ENCODE peak calls at places on chromosomes 6 and 20, in four cellular contexts. One of them, this sample, is unnamed.

GRCh38 chr6:53042112-53042511 is 23.1 kb upstream of the FBXO9 start:
- DNase-seq in mesendoderm: no peak
- DNase-seq in mesenchymal stem cell: peak
- DNase-seq in IMR-90: peak
- DNase-seq in this sample: no peak

GRCh38 chr6:84816196-84816745 is 51.9 kb upstream of the TBX18 start:
- DNase-seq in mesendoderm: no peak
- DNase-seq in mesenchymal stem cell: no peak
- DNase-seq in IMR-90: no peak
- DNase-seq in this sample: no peak

GRCh38 chr20:52682271-52682670 is 289.9 kb upstream of the TSHZ2 start:
- DNase-seq in mesendoderm: no peak
- DNase-seq in mesenchymal stem cell: no peak
- DNase-seq in IMR-90: no peak
- DNase-seq in this sample: no peak

GRCh38 chr6:128806274-128806673 is 76.7 kb upstream of the LAMA2 start:
- DNase-seq in mesendoderm: no peak
- DNase-seq in mesenchymal stem cell: peak
- DNase-seq in IMR-90: no peak
- DNase-seq in this sample: no peak

GRCh38 chr20:44733341-44734069 is 12.2 kb upstream of the KCNK15 start:
- DNase-seq in mesendoderm: peak
- DNase-seq in mesenchymal stem cell: peak
- DNase-seq in IMR-90: peak
- DNase-seq in this sample: peak

GRCh38 chr6:29589423-29590048 is 4.6 kb downstream of the OR2H2 start:
- DNase-seq in mesendoderm: peak
- DNase-seq in mesenchymal stem cell: peak
- DNase-seq in IMR-90: peak
- DNase-seq in this sample: peak

GRCh38 chr6:67639161-67639560 is 995.9 kb upstream of the ADGRB3 start:
- DNase-seq in mesendoderm: no peak
- DNase-seq in mesenchymal stem cell: no peak
- DNase-seq in IMR-90: no peak
- DNase-seq in this sample: no peak

GRCh38 chr20:37426978-37427377 is 81.0 kb downstream of the SRC start:
- DNase-seq in mesendoderm: no peak
- DNase-seq in mesenchymal stem cell: no peak
- DNase-seq in IMR-90: no peak
- DNase-seq in this sample: no peak

GRCh38 chr20:62603021-62603906 is 39.0 kb upstream of the SLCO4A1 start:
- DNase-seq in mesendoderm: no peak
- DNase-seq in mesenchymal stem cell: no peak
- DNase-seq in IMR-90: peak
- DNase-seq in this sample: no peak

GRCh38 chr20:25052255-25053206 is 5.4 kb downstream of the ACSS1 start:
- DNase-seq in mesendoderm: no peak
- DNase-seq in mesenchymal stem cell: no peak
- DNase-seq in IMR-90: no peak
- DNase-seq in this sample: no peak

GRCh38 chr6:139982652-139983051 is 608.2 kb upstream of the CITED2 start:
- DNase-seq in mesendoderm: peak
- DNase-seq in mesenchymal stem cell: peak
- DNase-seq in IMR-90: peak
- DNase-seq in this sample: no peak

GRCh38 chr20:17841751-17842191 is 126.8 kb downstream of the SNX5 start:
- DNase-seq in mesendoderm: no peak
- DNase-seq in mesenchymal stem cell: peak
- DNase-seq in IMR-90: peak
- DNase-seq in this sample: no peak

GRCh38 chr20:31819083-31819784 is at the start of gene MYLK2:
- DNase-seq in mesendoderm: no peak
- DNase-seq in mesenchymal stem cell: no peak
- DNase-seq in IMR-90: no peak
- DNase-seq in this sample: no peak

GRCh38 chr6:167932468-167933276 is 64.8 kb upstream of the KIF25 start:
- DNase-seq in mesendoderm: no peak
- DNase-seq in mesenchymal stem cell: no peak
- DNase-seq in IMR-90: no peak
- DNase-seq in this sample: no peak

GRCh38 chr20:64111841-64112641 is 4.7 kb upstream of the NPBWR2 start:
- DNase-seq in mesendoderm: no peak
- DNase-seq in mesenchymal stem cell: no peak
- DNase-seq in IMR-90: no peak
- DNase-seq in this sample: no peak

GRCh38 chr6:82980086-82980485 is 85.6 kb downstream of the UBE3D start:
- DNase-seq in mesendoderm: no peak
- DNase-seq in mesenchymal stem cell: peak
- DNase-seq in IMR-90: peak
- DNase-seq in this sample: no peak

GRCh38 chr6:80789912-80790635 is 683.6 kb downstream of the BCKDHB start:
- DNase-seq in mesendoderm: no peak
- DNase-seq in mesenchymal stem cell: peak
- DNase-seq in IMR-90: peak
- DNase-seq in this sample: no peak

GRCh38 chr6:166318649-166319600 is 10.7 kb upstream of the PRR18 start:
- DNase-seq in mesendoderm: peak
- DNase-seq in mesenchymal stem cell: no peak
- DNase-seq in IMR-90: no peak
- DNase-seq in this sample: no peak

GRCh38 chr6:105608711-105609374 is 206.0 kb upstream of the PREP start:
- DNase-seq in mesendoderm: peak
- DNase-seq in mesenchymal stem cell: peak
- DNase-seq in IMR-90: peak
- DNase-seq in this sample: no peak

GRCh38 chr6:159067334-159067733 is 22.5 kb upstream of the TAGAP start:
- DNase-seq in mesendoderm: no peak
- DNase-seq in mesenchymal stem cell: no peak
- DNase-seq in IMR-90: no peak
- DNase-seq in this sample: no peak

GRCh38 chr6:56862415-56863175 is 92.3 kb upstream of the BEND6 start:
- DNase-seq in mesendoderm: no peak
- DNase-seq in mesenchymal stem cell: peak
- DNase-seq in IMR-90: peak
- DNase-seq in this sample: no peak

GRCh38 chr6:124747336-124747735 is 214.9 kb upstream of the RNF217 start:
- DNase-seq in mesendoderm: no peak
- DNase-seq in mesenchymal stem cell: no peak
- DNase-seq in IMR-90: no peak
- DNase-seq in this sample: no peak

GRCh38 chr6:33840064-33840926 is 36.5 kb upstream of the MLN start:
- DNase-seq in mesendoderm: peak
- DNase-seq in mesenchymal stem cell: peak
- DNase-seq in IMR-90: peak
- DNase-seq in this sample: no peak

GRCh38 chr6:85436408-85436807 is 13.5 kb upstream of the NT5E start:
- DNase-seq in mesendoderm: no peak
- DNase-seq in mesenchymal stem cell: no peak
- DNase-seq in IMR-90: peak
- DNase-seq in this sample: no peak

GRCh38 chr6:11532097-11532496 is 5.5 kb upstream of the TMEM170B start:
- DNase-seq in mesendoderm: no peak
- DNase-seq in mesenchymal stem cell: peak
- DNase-seq in IMR-90: no peak
- DNase-seq in this sample: no peak

GRCh38 chr20:1415667-1416468 is 23.0 kb upstream of the FKBP1A start:
- DNase-seq in mesendoderm: peak
- DNase-seq in mesenchymal stem cell: peak
- DNase-seq in IMR-90: peak
- DNase-seq in this sample: no peak

GRCh38 chr6:3500262-3501001 is 43.6 kb upstream of the SLC22A23 start:
- DNase-seq in mesendoderm: no peak
- DNase-seq in mesenchymal stem cell: peak
- DNase-seq in IMR-90: peak
- DNase-seq in this sample: no peak

GRCh38 chr6:136945072-136945471 is 23.0 kb downstream of the SLC35D3 start:
- DNase-seq in mesendoderm: no peak
- DNase-seq in mesenchymal stem cell: no peak
- DNase-seq in IMR-90: no peak
- DNase-seq in this sample: no peak

GRCh38 chr6:44725070-44725469 is 337.6 kb downstream of the CDC5L start:
- DNase-seq in mesendoderm: no peak
- DNase-seq in mesenchymal stem cell: peak
- DNase-seq in IMR-90: no peak
- DNase-seq in this sample: no peak

GRCh38 chr20:39899881-39900280 is 789.2 kb downstream of the MAFB start:
- DNase-seq in mesendoderm: no peak
- DNase-seq in mesenchymal stem cell: no peak
- DNase-seq in IMR-90: no peak
- DNase-seq in this sample: no peak

GRCh38 chr6:95574811-95575210 is 2.5 kb upstream of the MANEA start:
- DNase-seq in mesendoderm: no peak
- DNase-seq in mesenchymal stem cell: peak
- DNase-seq in IMR-90: peak
- DNase-seq in this sample: no peak

GRCh38 chr6:128903715-128904114 is 20.8 kb downstream of the LAMA2 start:
- DNase-seq in mesendoderm: peak
- DNase-seq in mesenchymal stem cell: no peak
- DNase-seq in IMR-90: no peak
- DNase-seq in this sample: no peak

GRCh38 chr6:11426571-11426970 is 111.0 kb upstream of the TMEM170B start:
- DNase-seq in mesendoderm: no peak
- DNase-seq in mesenchymal stem cell: no peak
- DNase-seq in IMR-90: no peak
- DNase-seq in this sample: no peak

GRCh38 chr20:61967300-61967699 is 98.4 kb downstream of the TAF4 start:
- DNase-seq in mesendoderm: no peak
- DNase-seq in mesenchymal stem cell: no peak
- DNase-seq in IMR-90: no peak
- DNase-seq in this sample: no peak

GRCh38 chr6:47416396-47417345 is 60.9 kb upstream of the CD2AP start:
- DNase-seq in mesendoderm: no peak
- DNase-seq in mesenchymal stem cell: no peak
- DNase-seq in IMR-90: no peak
- DNase-seq in this sample: no peak

GRCh38 chr6:152068622-152069261 is 261.3 kb downstream of the ESR1 start:
- DNase-seq in mesendoderm: no peak
- DNase-seq in mesenchymal stem cell: no peak
- DNase-seq in IMR-90: no peak
- DNase-seq in this sample: no peak

GRCh38 chr20:57746201-57746600 is 36.4 kb upstream of the PMEPA1 start:
- DNase-seq in mesendoderm: no peak
- DNase-seq in mesenchymal stem cell: no peak
- DNase-seq in IMR-90: no peak
- DNase-seq in this sample: no peak

GRCh38 chr6:24307881-24308280 is 50.0 kb downstream of the DCDC2 start:
- DNase-seq in mesendoderm: no peak
- DNase-seq in mesenchymal stem cell: peak
- DNase-seq in IMR-90: no peak
- DNase-seq in this sample: no peak

GRCh38 chr6:24313133-24313476 is 44.8 kb downstream of the DCDC2 start:
- DNase-seq in mesendoderm: no peak
- DNase-seq in mesenchymal stem cell: no peak
- DNase-seq in IMR-90: no peak
- DNase-seq in this sample: no peak

GRCh38 chr6:24313477-24314141 is 44.2 kb downstream of the DCDC2 start:
- DNase-seq in mesendoderm: peak
- DNase-seq in mesenchymal stem cell: peak
- DNase-seq in IMR-90: peak
- DNase-seq in this sample: no peak
- H3K23ac ChIP-seq in mesendoderm: no peak
- H3K23ac ChIP-seq in mesenchymal stem cell: no peak
- H3K23ac ChIP-seq in IMR-90: no peak
- H3K23ac ChIP-seq in this sample: no peak

DNA sequence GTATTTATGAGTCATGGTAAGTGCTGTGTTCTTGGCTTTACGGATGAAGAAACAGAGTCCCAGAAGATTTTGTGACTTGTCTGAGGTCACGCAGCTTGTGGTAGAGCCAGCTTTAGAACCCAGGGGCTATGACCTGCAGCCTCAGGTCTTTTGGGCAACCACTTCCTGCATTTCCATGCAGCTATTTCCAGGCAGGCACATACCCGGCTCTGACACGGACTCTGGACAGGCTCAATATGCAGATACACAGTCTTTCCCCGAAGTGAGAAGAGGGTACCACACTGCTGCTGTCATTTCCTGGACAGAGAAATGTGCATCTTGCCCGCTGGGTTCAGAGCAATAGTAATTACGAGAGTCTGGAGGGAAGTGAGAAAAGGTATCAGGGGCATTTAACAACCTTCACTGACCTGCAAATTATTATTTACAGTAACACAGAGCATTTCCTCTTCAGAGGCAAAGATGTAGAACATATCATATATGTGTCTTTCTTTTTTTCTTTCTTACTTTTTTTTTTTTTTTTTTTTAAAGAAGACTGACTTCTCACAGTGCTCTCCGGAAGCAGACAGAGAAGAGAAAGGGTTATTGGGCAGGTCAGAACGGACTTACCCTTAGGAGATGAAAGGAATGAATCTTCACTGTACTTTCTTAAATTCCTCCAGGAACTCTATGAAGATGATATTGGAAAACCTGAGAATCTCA is 185.1 kb downstream of the CLIC5 start:
- DNase-seq in mesendoderm: no peak
- DNase-seq in mesenchymal stem cell: peak
- DNase-seq in IMR-90: no peak
- DNase-seq in this sample: no peak
- H3K23ac ChIP-seq in mesendoderm: no peak
- H3K23ac ChIP-seq in mesenchymal stem cell: no peak
- H3K23ac ChIP-seq in IMR-90: no peak
- H3K23ac ChIP-seq in this sample: no peak

DNA sequence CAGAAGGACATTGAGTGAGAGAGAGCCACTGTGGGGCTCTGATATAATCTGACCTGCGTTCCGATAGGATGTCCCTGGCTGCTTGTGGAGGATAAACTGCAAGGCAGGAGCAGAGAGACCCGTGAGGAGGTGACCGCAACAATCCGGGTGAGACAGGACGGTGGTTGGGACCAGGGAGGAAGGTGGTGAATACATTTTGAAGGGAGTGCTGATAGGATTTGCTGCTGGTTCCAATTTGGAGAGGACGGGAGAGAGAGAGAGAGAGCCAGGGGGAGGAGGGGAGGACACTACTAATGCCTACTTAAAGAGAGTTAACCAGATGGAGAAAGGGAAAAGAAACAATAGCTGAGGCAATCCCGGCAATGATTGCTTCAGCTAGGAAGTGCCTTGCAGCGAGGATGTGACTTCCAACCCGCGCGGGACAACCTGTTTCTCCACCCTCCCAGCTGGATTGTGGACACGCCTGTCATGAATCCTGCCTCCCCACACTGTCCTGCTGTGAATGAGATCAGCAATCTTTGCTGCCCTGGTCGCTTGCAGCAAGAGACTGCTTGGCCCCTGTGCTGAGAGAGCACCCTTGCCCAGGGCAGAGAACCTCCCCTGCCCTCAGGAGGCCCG is 199.0 kb upstream of the KCNG1 start:
- DNase-seq in mesendoderm: peak
- DNase-seq in mesenchymal stem cell: peak
- DNase-seq in IMR-90: peak
- DNase-seq in this sample: peak
- H3K23ac ChIP-seq in mesendoderm: no peak
- H3K23ac ChIP-seq in mesenchymal stem cell: no peak
- H3K23ac ChIP-seq in IMR-90: peak
- H3K23ac ChIP-seq in this sample: no peak

GRCh38 chr6:43283905-43284304 is 14.2 kb upstream of the SLC22A7 start:
- DNase-seq in mesendoderm: no peak
- DNase-seq in mesenchymal stem cell: no peak
- DNase-seq in IMR-90: no peak
- DNase-seq in this sample: no peak
- H3K23ac ChIP-seq in mesendoderm: no peak
- H3K23ac ChIP-seq in mesenchymal stem cell: no peak
- H3K23ac ChIP-seq in IMR-90: no peak
- H3K23ac ChIP-seq in this sample: no peak

This sample was measured in H1.